ENCODE peak calls at places on chromosomes 11 and 22, in ten cellular contexts. M, Y, D, K, A, W, O, F, Q and H are unnamed samples.

GRCh38 chr11:126480015-126480409 is 124.5 kb downstream of the ST3GAL4 start:
- DNase-seq in M (no peak), Y (no peak), D (no peak), K (no peak), A (no peak), W (no peak), O (no peak), F (no peak), Q (no peak), H (no peak)

GRCh38 chr11:70671083-70671482 is 272.8 kb downstream of the CTTN start:
- DNase-seq in M (no peak), Y (no peak), D (no peak), K (no peak), A (no peak), W (no peak), O (no peak), F (no peak), Q (no peak), H (no peak)

GRCh38 chr11:9065614-9066431 is 25.6 kb downstream of the SCUBE2 start:
- DNase-seq in M (no peak), Y (no peak), D (no peak), K (no peak), A (no peak), W (no peak), O (no peak), F (no peak), Q (no peak), H (no peak)

GRCh38 chr11:1218256-1218787 is 4.5 kb upstream of the MUC5B start:
- DNase-seq in M (peak), Y (no peak), D (no peak), K (no peak), A (no peak), W (no peak), O (no peak), F (no peak), Q (no peak), H (no peak)

GRCh38 chr22:36048911-36049677 is 20.5 kb upstream of the RBFOX2 start:
- DNase-seq in M (no peak), Y (no peak), D (no peak), K (no peak), A (no peak), W (no peak), O (no peak), F (no peak), Q (peak), H (no peak)

GRCh38 chr22:46070722-46071450 is 79.4 kb upstream of the PPARA start:
- DNase-seq in M (no peak), Y (peak), D (no peak), K (no peak), A (no peak), W (peak), O (no peak), F (peak), Q (peak), H (peak)

GRCh38 chr11:117146521-117146920 is 2.4 kb downstream of the PAFAH1B2 start:
- DNase-seq in M (no peak), Y (no peak), D (no peak), K (no peak), A (no peak), W (no peak), O (no peak), F (no peak), Q (no peak), H (no peak)

GRCh38 chr11:74748211-74749126 is at the start of gene RNF169:
- DNase-seq in M (peak), Y (peak), D (peak), K (peak), A (peak), W (peak), O (peak), F (peak), Q (peak), H (peak)

GRCh38 chr22:30204742-30205111 is 41.8 kb downstream of the LIF start:
- DNase-seq in M (no peak), Y (no peak), D (no peak), K (no peak), A (peak), W (no peak), O (no peak), F (no peak), Q (no peak), H (no peak)

GRCh38 chr11:102989379-102990047 is 34.0 kb upstream of the MMP13 start:
- DNase-seq in M (no peak), Y (no peak), D (no peak), K (no peak), A (no peak), W (no peak), O (no peak), F (no peak), Q (no peak), H (no peak)

GRCh38 chr11:113705871-113706654 is at the start of gene TMPRSS5:
- DNase-seq in M (no peak), Y (no peak), D (no peak), K (no peak), A (peak), W (no peak), O (no peak), F (no peak), Q (no peak), H (peak)

GRCh38 chr11:77112641-77113381 is 10.2 kb downstream of the OMP start:
- DNase-seq in M (no peak), Y (no peak), D (no peak), K (no peak), A (no peak), W (no peak), O (no peak), F (no peak), Q (no peak), H (no peak)

GRCh38 chr11:34363363-34364084 is 5.7 kb upstream of the ABTB2 start:
- DNase-seq in M (no peak), Y (no peak), D (no peak), K (no peak), A (no peak), W (no peak), O (no peak), F (no peak), Q (no peak), H (no peak)